ENCODE peak calls at places on chromosome 21, in ten cellular contexts. K is stomach, I is cardiac muscle cell, Y is tibial nerve, M is heart right ventricle, C is lower lobe of right lung, V is uterus, X is IMR-90, R is astrocyte of the spinal cord, D is breast epithelium. B is an unnamed sample.
A peak's percentile ranks its signal among the peaks of the same experiment; 100 is the strongest.

GRCh38 chr21:46171996-46172862 is 12.0 kb downstream of the SPATC1L start:
- DNase-seq in K (no peak), I (no peak), Y (no peak), M (no peak), C (no peak), V (peak; percentile 6), X (no peak), R (no peak), D (no peak), B (no peak)

GRCh38 chr21:45029968-45030636 is 44.3 kb upstream of the ADARB1 start:
- DNase-seq in K (no peak), I (no peak), Y (no peak), M (no peak), C (no peak), V (no peak), X (no peak), R (no peak), D (no peak), B (no peak)

GRCh38 chr21:42732033-42732410 is 78.6 kb downstream of the PDE9A start:
- DNase-seq in K (no peak), I (no peak), Y (no peak), M (no peak), C (no peak), V (no peak), X (no peak), R (no peak), D (peak; percentile 32), B (no peak)

GRCh38 chr21:26881504-26882228 is 36.5 kb upstream of the ADAMTS1 start:
- DNase-seq in K (no peak), I (peak; percentile 48), Y (no peak), M (no peak), C (no peak), V (no peak), X (peak; percentile 39), R (peak; percentile 39), D (no peak), B (peak; percentile 5)

GRCh38 chr21:39149008-39149407 is 34.2 kb downstream of the PSMG1 start:
- DNase-seq in K (no peak), I (no peak), Y (no peak), M (no peak), C (no peak), V (no peak), X (no peak), R (no peak), D (no peak), B (no peak)

GRCh38 chr21:34639882-34640788 is 25.2 kb upstream of the RCAN1 start:
- DNase-seq in K (no peak), I (no peak), Y (no peak), M (no peak), C (no peak), V (no peak), X (peak; percentile 13), R (peak; percentile 8), D (no peak), B (no peak)

GRCh38 chr21:24590261-24590660 is 1017.0 kb downstream of the MRPL39 start:
- DNase-seq in K (no peak), I (no peak), Y (no peak), M (no peak), C (no peak), V (no peak), X (no peak), R (no peak), D (no peak), B (no peak)

GRCh38 chr21:45309069-45309521 is 21.4 kb upstream of the POFUT2 start:
- DNase-seq in K (peak; percentile 47), I (peak; percentile 76), Y (no peak), M (peak; percentile 81), C (peak; percentile 74), V (no peak), X (peak; percentile 64), R (peak; percentile 75), D (no peak), B (no peak)

GRCh38 chr21:17782051-17782450 is 37.1 kb downstream of the C21orf91 start:
- DNase-seq in K (no peak), I (no peak), Y (no peak), M (no peak), C (no peak), V (no peak), X (no peak), R (no peak), D (no peak), B (no peak)

GRCh38 chr21:46092026-46092764 is 5.7 kb upstream of the COL6A2 start:
- DNase-seq in K (peak; percentile 37), I (no peak), Y (peak; percentile 71), M (peak; percentile 49), C (no peak), V (peak; percentile 92), X (peak; percentile 99), R (peak; percentile 97), D (peak; percentile 40), B (peak; percentile 7)

GRCh38 chr21:37412603-37413360 is 46.2 kb downstream of the DYRK1A start:
- DNase-seq in K (no peak), I (no peak), Y (no peak), M (no peak), C (no peak), V (no peak), X (peak; percentile 75), R (peak; percentile 30), D (no peak), B (no peak)
- TF ChIP-seq CTCF in K (no peak), I (no peak), Y (no peak), M (no peak), C (no peak), V (no peak), X (no peak), R (no peak), D (no peak), B (no peak)

GRCh38 chr21:22056904-22057303 is 1058.7 kb downstream of the NCAM2 start:
- DNase-seq in K (no peak), I (no peak), Y (no peak), M (no peak), C (no peak), V (no peak), X (no peak), R (no peak), D (no peak), B (no peak)
- H3K4me3 ChIP-seq in K (no peak overlapping the region), I (no peak overlapping the region), Y (no peak overlapping the region), M (no peak overlapping the region), C (no peak overlapping the region), V (no peak overlapping the region), X (no peak overlapping the region), R (no peak overlapping the region), D (no peak overlapping the region), B (no peak overlapping the region)

GRCh38 chr21:41589620-41590175 is 81.7 kb upstream of the TMPRSS2 start:
- DNase-seq in K (peak; percentile 13), I (no peak), Y (no peak), M (no peak), C (no peak), V (no peak), X (no peak), R (no peak), D (peak; percentile 7), B (no peak)

GRCh38 chr21:41593051-41593783 is 85.3 kb upstream of the TMPRSS2 start:
- DNase-seq in K (peak; percentile 49), I (no peak), Y (no peak), M (no peak), C (no peak), V (no peak), X (no peak), R (no peak), D (peak; percentile 3), B (no peak)

GRCh38 chr21:41584603-41585176 is 76.7 kb upstream of the TMPRSS2 start:
- DNase-seq in K (peak; percentile 1), I (no peak), Y (no peak), M (no peak), C (no peak), V (no peak), X (no peak), R (no peak), D (no peak), B (no peak)

GRCh38 chr21:41585199-41585994 is 77.4 kb upstream of the TMPRSS2 start:
- DNase-seq in K (peak; percentile 24), I (no peak), Y (no peak), M (no peak), C (no peak), V (no peak), X (no peak), R (no peak), D (no peak), B (no peak)

GRCh38 chr21:41589131-41589530 is 81.2 kb upstream of the TMPRSS2 start:
- DNase-seq in K (peak; percentile 5), I (no peak), Y (no peak), M (no peak), C (no peak), V (no peak), X (no peak), R (no peak), D (no peak), B (no peak)
- TF ChIP-seq CTCF in K (no peak), I (no peak), Y (no peak), M (no peak), C (no peak), V (no peak), X (no peak), R (peak; percentile 6), D (no peak), B (peak; percentile 10)

GRCh38 chr21:16535100-16535418 is 805.3 kb downstream of the USP25 start:
- DNase-seq in K (peak; percentile 30), I (no peak), Y (peak; percentile 82), M (peak; percentile 68), C (peak; percentile 54), V (peak; percentile 93), X (peak; percentile 55), R (peak; percentile 88), D (peak; percentile 82), B (peak; percentile 14)

GRCh38 chr21:16534408-16535099 is 804.8 kb downstream of the USP25 start:
- DNase-seq in K (peak; percentile 29), I (peak; percentile 19), Y (peak; percentile 85), M (peak; percentile 63), C (no peak), V (peak; percentile 84), X (peak; percentile 32), R (peak; percentile 76), D (peak; percentile 70), B (no peak)

GRCh38 chr21:16532841-16533240 is 803.1 kb downstream of the USP25 start:
- DNase-seq in K (no peak), I (no peak), Y (no peak), M (no peak), C (no peak), V (no peak), X (peak; percentile 43), R (peak; percentile 58), D (no peak), B (no peak)

GRCh38 chr21:16536661-16537359 is 807.0 kb downstream of the USP25 start:
- DNase-seq in K (no peak), I (no peak), Y (no peak), M (no peak), C (no peak), V (no peak), X (peak; percentile 6), R (peak; percentile 68), D (no peak), B (no peak)

DNA sequence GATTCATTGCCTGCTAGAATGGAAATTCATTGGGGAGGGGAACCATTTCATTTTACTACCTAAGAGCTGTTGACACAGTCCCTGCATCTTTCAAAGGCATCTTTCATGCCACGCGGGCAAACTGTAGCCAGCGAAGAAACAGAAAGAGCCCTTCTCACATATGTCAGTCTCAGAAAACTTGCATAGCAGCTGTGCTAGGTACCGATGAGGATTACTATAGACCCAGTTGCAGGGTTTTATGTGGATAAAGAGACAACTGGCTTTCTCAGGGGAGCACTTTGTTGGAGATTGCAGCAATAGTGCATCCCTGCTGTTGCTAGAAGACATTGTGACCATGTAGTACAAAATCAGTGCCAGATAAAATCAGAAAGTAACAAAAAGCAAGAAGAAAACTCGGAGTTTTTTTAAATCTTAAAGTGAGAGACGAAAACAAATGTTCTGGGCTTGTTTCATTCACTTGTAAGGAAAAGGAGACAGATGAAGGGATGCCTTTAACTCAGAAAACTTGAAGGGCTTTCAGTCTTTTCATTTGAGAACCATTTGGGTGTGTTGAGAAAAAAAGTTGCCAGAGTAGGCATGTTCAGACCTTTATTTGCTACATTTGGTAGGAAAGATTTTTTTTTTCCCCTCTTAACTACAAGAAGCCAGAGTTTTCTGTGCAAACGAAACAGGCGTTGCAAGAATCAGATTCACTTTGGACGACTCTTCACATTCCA is 804.1 kb downstream of the USP25 start:
- DNase-seq in K (no peak), I (no peak), Y (peak; percentile 24), M (no peak), C (no peak), V (no peak), X (no peak), R (no peak), D (no peak), B (no peak)
- H3K4me3 ChIP-seq in K (peak overlapping the region; percentile 30), I (no peak overlapping the region), Y (peak overlapping the region; percentile 37), M (peak overlapping the region; percentile 63), C (peak overlapping the region; percentile 45), V (peak overlapping the region; percentile 37), X (no peak overlapping the region), R (peak overlapping the region; percentile 37), D (peak overlapping the region; percentile 70), B (no peak overlapping the region)